ENCODE peak calls at places on chromosomes 6 and 20, in seven cellular contexts. A is A549, Z is tibial nerve, E is body of pancreas, F is IMR-90, S is ovary, U is H1. H is an unnamed sample.

GRCh38 chr6:145534986-145535385 is 200.3 kb downstream of the EPM2A start:
- DNase-seq in A (no peak), Z (no peak), E (no peak), F (no peak), S (no peak), U (no peak), H (no peak)

GRCh38 chr6:52512199-52512598 is 64.7 kb downstream of the TRAM2 start:
- DNase-seq in A (peak; percentile 43), Z (peak; percentile 40), E (peak; percentile 36), F (peak; percentile 88), S (peak; percentile 74), U (no peak), H (peak; percentile 68)

GRCh38 chr20:43843096-43843964 is 71.3 kb upstream of the TOX2 start:
- DNase-seq in A (no peak), Z (no peak), E (no peak), F (peak; percentile 97), S (no peak), U (no peak), H (peak; percentile 52)

GRCh38 chr20:51050636-51051035 is 27.7 kb upstream of the KCNG1 start:
- DNase-seq in A (no peak), Z (no peak), E (no peak), F (no peak), S (no peak), U (no peak), H (no peak)

GRCh38 chr20:41456341-41456740 is 89.7 kb upstream of the EMILIN3 start:
- DNase-seq in A (no peak), Z (no peak), E (no peak), F (peak; percentile 77), S (no peak), U (no peak), H (no peak)

GRCh38 chr20:49450281-49450707 is 32.2 kb downstream of the KCNB1 start:
- DNase-seq in A (no peak), Z (no peak), E (no peak), F (no peak), S (no peak), U (no peak), H (no peak)

GRCh38 chr20:48292806-48293205 is 507.5 kb upstream of the SULF2 start:
- DNase-seq in A (no peak), Z (no peak), E (no peak), F (no peak), S (no peak), U (peak; percentile 70), H (no peak)

GRCh38 chr6:2237001-2237400 is 8.4 kb downstream of the GMDS start:
- DNase-seq in A (no peak), Z (no peak), E (no peak), F (peak; percentile 98), S (no peak), U (no peak), H (peak; percentile 59)

GRCh38 chr20:36641506-36641843 is 4.5 kb downstream of the SLA2 start:
- DNase-seq in A (no peak), Z (no peak), E (no peak), F (no peak), S (no peak), U (no peak), H (no peak)

GRCh38 chr6:159970659-159971063 is 1.8 kb downstream of the IGF2R start:
- DNase-seq in A (no peak), Z (no peak), E (no peak), F (no peak), S (no peak), U (no peak), H (no peak)

GRCh38 chr6:159969204-159969912 is 476 bp downstream of the IGF2R start:
- DNase-seq in A (peak; percentile 6), Z (no peak), E (peak; percentile 34), F (peak; percentile 17), S (peak; percentile 57), U (no peak), H (no peak)

GRCh38 chr6:159969921-159970320 is 1.0 kb downstream of the IGF2R start:
- DNase-seq in A (peak; percentile 64), Z (peak; percentile 34), E (peak; percentile 71), F (peak; percentile 84), S (peak; percentile 73), U (no peak), H (peak; percentile 60)

GRCh38 chr6:159966981-159967380 is 1.9 kb upstream of the IGF2R start:
- DNase-seq in A (no peak), Z (no peak), E (no peak), F (peak; percentile 48), S (no peak), U (no peak), H (no peak)

DNA sequence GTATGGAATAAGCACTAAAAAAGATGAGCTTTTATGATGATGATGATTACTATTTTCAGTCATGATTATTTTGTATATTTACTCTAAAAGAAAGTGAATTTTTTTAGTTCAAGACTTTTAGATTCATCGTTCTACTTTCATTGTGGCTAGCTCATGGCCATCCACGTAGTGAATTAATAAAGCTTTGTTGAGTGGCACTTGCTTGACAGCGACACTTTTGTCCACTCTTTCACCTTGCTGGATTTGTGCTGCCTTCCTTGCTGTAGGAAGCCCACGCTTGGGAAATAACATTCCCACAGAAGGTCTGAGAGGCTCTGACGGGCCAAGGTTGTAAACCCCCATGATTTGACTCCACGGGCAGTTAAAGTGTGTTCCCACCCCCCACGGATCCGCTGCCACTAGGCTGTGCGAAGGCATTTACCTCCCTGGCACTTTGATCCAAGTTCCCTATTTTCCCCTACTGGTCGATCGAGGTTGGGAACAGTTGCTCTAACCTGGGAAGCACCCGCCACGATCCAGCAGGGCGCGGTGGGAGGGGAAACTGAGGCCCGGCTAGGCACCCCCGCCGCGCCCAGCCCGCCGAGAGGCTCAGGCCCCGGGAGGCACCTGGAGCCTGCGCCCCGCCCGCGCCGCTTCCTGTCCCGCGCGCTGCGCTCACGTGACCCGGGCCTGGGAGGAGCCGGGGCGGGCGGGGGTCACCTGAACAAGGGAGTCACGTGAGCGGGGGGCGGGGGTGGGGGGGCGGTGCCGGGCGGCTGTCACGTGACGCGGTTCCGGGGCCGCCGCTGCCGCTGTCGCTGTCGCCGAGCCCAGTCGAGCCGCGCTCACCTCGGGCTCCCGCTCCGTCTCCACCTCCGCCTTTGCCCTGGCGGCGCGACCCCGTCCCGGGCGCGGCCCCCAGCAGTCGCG is at the start of gene IGF2R:
- DNase-seq in A (peak; percentile 83), Z (peak; percentile 95), E (peak; percentile 96), F (peak; percentile 80), S (peak; percentile 96), U (no peak), H (peak; percentile 75)
- TF ChIP-seq POLR2A in A (peak; percentile 74), Z (peak; percentile 73), E (peak; percentile 93), F (peak; percentile 75), S (peak; percentile 83), U (peak; percentile 76), H (peak; percentile 63)

GRCh38 chr20:44885392-44886275 is at the start of gene YWHAB:
- DNase-seq in A (peak; percentile 93), Z (peak; percentile 98), E (peak; percentile 98), F (peak; percentile 95), S (peak; percentile 98), U (peak; percentile 95), H (peak; percentile 87)
- TF ChIP-seq POLR2A in A (peak; percentile 65), Z (peak; percentile 72), E (peak; percentile 87), F (peak; percentile 78), S (peak; percentile 73), U (peak; percentile 70), H (peak; percentile 74)

GRCh38 chr20:430091-430999 is 22.2 kb downstream of the RBCK1 start:
- DNase-seq in A (no peak), Z (no peak), E (no peak), F (no peak), S (no peak), U (no peak), H (no peak)
- TF ChIP-seq POLR2A in A (no peak), Z (no peak), E (no peak), F (no peak), S (no peak), U (no peak), H (no peak)

GRCh38 chr20:63641792-63642517 is 11.3 kb downstream of the STMN3 start:
- DNase-seq in A (peak; percentile 74), Z (peak; percentile 80), E (peak; percentile 96), F (peak; percentile 62), S (peak; percentile 88), U (no peak), H (peak; percentile 73)
- TF ChIP-seq POLR2A in A (peak; percentile 26), Z (no peak), E (peak; percentile 64), F (no peak), S (no peak), U (peak; percentile 63), H (no peak)

DNA sequence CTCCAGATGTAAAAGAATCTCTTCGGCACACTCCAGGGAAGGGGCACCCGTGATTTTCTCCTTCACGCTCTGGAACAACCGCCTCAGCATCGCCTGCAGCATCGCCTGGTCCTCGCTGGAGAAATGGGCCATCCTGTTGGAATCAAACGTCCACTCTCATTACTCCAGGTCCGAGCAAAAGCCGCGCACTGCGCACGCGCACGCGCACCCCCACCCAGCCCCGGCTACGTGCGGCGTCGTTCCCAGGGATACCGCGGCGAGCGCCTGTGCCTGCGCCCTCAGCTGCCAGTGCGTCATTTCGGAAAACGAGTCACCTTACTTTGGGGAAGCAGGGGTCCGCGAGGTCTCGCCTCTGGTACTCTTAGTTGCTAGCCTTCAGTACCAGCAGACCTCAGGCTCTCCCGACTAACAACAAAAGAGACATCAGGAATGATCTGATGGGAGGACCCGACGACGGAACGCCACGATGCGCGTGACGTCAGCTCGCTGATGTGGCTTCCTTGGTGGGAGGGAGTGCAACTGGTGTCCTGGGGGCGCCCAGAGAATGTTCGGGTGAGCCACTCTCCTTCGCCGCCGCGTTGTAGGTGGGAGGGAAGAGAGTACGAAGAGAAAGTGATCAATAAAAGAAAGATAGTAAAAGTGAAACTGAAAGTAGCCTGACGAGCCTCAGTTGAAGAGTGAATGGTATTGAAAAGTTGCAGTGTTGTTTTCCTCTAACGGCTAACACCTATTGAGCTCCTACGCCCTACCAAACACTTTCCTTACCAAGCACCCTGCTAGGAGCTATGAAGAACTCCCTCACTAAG is at the start of gene TBC1D32:
- DNase-seq in A (peak; percentile 77), Z (peak; percentile 75), E (peak; percentile 94), F (peak; percentile 88), S (peak; percentile 93), U (peak; percentile 70), H (peak; percentile 63)
- TF ChIP-seq POLR2A in A (peak; percentile 72), Z (peak; percentile 59), E (peak; percentile 80), F (peak; percentile 88), S (peak; percentile 64), U (peak; percentile 63), H (peak; percentile 83)

DNA sequence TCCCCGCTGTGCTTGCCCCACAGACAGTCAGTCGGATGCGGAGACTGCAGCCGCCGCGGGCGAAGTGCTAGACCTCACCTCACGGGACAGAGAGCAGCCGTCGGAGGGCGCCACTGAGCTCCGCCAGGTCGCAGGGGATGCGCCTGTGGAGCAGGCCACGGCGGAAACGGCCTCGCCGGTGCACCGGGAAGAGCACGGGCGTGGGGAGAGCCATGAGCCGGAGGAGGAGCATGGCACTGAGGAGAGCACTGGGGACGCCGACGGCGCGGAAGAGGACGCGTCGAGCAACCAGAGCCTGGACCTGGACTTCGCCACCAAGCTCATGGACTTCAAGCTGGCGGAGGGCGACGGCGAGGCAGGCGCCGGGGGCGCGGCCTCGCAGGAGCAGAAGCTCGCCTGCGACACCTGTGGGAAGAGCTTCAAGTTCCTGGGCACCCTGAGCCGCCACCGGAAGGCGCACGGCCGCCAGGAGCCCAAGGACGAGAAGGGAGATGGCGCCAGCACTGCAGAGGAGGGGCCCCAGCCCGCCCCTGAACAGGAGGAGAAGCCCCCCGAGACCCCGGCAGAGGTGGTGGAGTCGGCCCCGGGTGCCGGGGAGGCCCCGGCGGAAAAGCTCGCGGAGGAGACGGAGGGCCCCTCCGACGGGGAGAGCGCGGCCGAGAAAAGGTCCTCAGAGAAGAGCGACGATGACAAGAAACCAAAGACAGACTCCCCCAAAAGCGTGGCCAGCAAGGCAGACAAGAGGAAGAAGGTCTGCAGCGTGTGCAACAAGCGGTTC is 66.4 kb downstream of the SSR1 start:
- DNase-seq in A (no peak), Z (no peak), E (no peak), F (no peak), S (no peak), U (no peak), H (no peak)
- TF ChIP-seq POLR2A in A (no peak), Z (no peak), E (no peak), F (no peak), S (no peak), U (no peak), H (no peak)